ENCODE peak calls at places on chromosomes 6 and 20, in eight cellular contexts. F, G, S, B, D, Q, R and Y are unnamed samples. For H3K36me3, the result is how much of the 10 kb centered on the place peaks cover.

GRCh38 chr20:46283426-46283825 is 24.9 kb downstream of the CDH22 start:
- DNase-seq in G (no peak), B (no peak), S (no peak), F (no peak), R (no peak), Q (no peak), D (no peak), Y (peak)

GRCh38 chr6:69732045-69732444 is 64.8 kb downstream of the LMBRD1 start:
- DNase-seq in G (no peak), B (no peak), R (no peak), S (no peak), D (no peak), F (no peak), Q (no peak), Y (no peak)

GRCh38 chr6:4672772-4673171 is 103.4 kb upstream of the CDYL start:
- DNase-seq in S (peak), F (no peak), D (no peak), G (no peak), B (no peak), Q (no peak), R (no peak), Y (peak)

GRCh38 chr20:59777814-59778575 is 155.4 kb downstream of the SYCP2 start:
- DNase-seq in Q (peak), R (no peak), D (peak), G (no peak), S (no peak), F (no peak), B (no peak), Y (no peak)

GRCh38 chr6:3208096-3208774 is 19.2 kb downstream of the TUBB2B start:
- DNase-seq in S (peak), R (no peak), Q (no peak), D (no peak), G (no peak), F (no peak), B (no peak), Y (peak)

GRCh38 chr6:41469951-41470340 is 76.2 kb upstream of the FOXP4 start:
- DNase-seq in G (peak), R (no peak), B (no peak), Q (peak), D (peak), F (no peak), S (peak), Y (no peak)

GRCh38 chr6:84897874-84898635 is 133.7 kb upstream of the TBX18 start:
- DNase-seq in S (peak), R (no peak), Q (no peak), B (no peak), G (no peak), D (no peak), F (no peak), Y (peak)

GRCh38 chr20:10501377-10501776 is 66.3 kb downstream of the SLX4IP start:
- DNase-seq in R (no peak), G (peak), B (peak), Q (no peak), F (no peak), D (no peak), S (no peak), Y (no peak)

GRCh38 chr6:158969148-158969547 is 30.9 kb downstream of the RSPH3 start:
- DNase-seq in B (no peak), F (no peak), D (no peak), R (no peak), Q (no peak), S (peak), G (no peak), Y (no peak)

GRCh38 chr6:31355540-31355988 is 1.4 kb downstream of the HLA-B start:
- DNase-seq in D (no peak), G (no peak), Q (no peak), S (peak), B (peak), R (peak), F (no peak), Y (no peak)

GRCh38 chr6:126786262-126786661 is 332.2 kb upstream of the RSPO3 start:
- DNase-seq in F (no peak), Q (no peak), D (no peak), B (no peak), S (no peak), G (no peak), R (no peak), Y (no peak)

GRCh38 chr6:164700497-164700896 is 608.9 kb downstream of the C6orf118 start:
- DNase-seq in S (no peak), G (no peak), F (no peak), B (no peak), R (no peak), Q (no peak), D (no peak), Y (no peak)

GRCh38 chr6:170443151-170443662 is 109.9 kb downstream of the PSMB1 start:
- DNase-seq in F (no peak), S (no peak), G (no peak), B (no peak), R (no peak), D (peak), Q (peak), Y (no peak)

DNA sequence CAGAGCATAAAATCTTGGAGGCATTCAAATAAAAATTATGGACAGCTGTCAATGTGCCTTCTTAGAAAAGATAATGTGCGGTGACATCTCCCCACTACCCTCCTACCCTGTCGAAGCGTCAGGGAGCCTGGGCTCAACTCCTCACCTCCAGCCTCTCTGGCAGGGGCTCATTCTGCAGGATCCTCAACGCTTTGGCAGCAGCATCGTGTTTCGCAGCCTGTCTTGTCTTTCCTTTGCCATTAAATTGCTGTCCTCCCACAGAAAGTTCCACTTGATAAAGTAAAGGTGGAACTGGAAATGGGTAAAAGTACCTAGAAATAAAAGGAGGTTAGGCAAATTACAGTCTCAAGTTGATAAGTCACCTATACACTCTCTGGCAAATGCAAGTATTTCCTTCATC is 36.7 kb downstream of the STAU1 start:
- DNase-seq in F (no peak), B (no peak), Q (no peak), D (no peak), R (no peak), G (no peak), S (no peak), Y (no peak)
- H3K36me3 ChIP-seq in F (under half), B (under half), Q (half or more), D (under half), R (under half), G (under half), S (half or more), Y (under half)

DNA sequence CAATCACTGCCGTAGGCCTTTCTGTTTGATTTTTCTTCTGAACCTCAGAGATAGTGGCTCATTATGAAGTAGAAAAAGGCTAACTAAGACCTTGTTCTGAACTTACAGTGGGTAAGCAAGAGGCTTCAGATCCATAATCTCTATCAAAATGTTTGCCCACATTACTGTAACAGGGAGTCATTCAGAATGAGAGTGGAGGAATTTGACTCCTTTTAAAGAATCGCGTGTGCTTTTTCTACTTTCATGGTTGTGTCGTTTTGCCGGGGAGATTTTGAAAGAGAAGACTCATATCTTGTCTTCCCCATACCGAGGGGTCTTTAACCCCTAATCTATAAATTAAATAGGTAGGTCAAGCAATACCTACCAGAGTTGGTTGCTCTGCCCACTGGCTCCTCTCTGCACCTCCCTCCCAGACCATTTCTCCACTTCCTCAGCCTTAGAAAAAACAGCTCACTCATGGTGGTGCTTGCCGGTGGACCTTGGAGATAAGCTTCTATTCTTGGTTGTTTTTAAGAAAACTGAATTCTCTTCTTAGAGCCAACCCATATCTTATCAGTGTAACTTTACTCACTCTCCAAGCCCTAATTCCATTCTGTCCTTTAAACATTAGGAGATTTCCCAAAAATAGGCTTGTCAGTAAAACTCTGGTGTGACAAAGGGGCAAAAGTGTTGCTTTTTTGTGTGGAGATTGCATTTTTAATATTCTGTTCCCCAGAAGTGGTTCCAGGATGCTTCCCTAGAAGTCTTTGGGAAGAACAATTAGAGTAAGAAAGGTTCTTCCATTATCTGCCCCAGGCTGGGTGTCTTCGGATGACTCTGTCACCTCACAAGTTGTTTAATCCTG is 56.6 kb downstream of the E2F3 start:
- DNase-seq in F (no peak), D (no peak), Q (no peak), S (no peak), B (no peak), R (no peak), G (no peak), Y (no peak)
- H3K36me3 ChIP-seq in F (under half), D (under half), Q (under half), S (under half), B (under half), R (under half), G (under half), Y (under half)

DNA sequence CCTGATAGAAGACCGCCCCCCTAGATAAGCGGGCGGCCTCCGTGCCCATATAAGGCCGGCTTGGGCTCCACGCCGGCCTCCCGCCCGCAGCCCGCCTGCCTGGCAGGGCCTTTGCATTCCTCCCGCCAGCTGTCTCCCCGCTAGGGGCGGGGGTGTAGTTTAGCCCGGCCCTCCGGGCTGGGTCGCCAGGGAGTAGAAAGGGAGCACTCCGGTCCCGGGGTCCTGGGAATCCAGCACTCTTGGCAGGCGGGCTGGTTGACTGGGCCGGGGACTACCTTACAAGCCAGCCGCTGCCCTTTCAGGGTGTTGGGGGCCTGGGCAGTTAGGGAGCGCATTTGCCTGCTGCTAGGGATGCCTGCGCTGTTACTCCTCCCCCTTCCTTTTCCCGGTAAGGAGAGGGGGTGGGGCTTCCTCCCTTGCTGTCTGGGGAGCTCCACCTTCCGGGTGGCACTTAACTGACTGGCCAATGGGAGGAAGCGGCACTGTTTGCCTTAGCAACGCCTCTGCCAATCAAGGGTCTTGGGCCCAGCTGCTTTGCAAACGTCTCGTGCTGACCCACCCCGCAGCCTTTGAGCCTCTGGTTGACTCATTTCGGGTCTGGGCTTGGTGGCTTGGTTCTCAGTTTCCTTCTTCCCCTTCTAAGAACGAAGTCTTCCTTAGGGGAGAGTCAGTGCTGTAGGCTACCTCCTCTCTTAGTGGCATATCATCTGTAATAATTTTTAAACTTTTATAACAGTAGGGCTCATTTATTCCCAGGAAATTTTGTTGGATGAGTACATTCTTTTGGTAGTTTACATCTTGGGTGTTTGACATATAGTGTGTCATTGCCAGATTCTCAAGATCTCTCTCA is 3.4 kb downstream of the SRF start:
- DNase-seq in G (peak), R (peak), F (peak), B (peak), Q (peak), D (peak), S (peak), Y (peak)
- H3K36me3 ChIP-seq in G (under half), R (under half), F (under half), B (under half), Q (under half), D (under half), S (under half), Y (under half)

GRCh38 chr20:31551163-31551562 is 36.9 kb downstream of the HM13 start:
- DNase-seq in G (no peak), Q (no peak), S (no peak), F (no peak), R (no peak), B (no peak), D (no peak), Y (no peak)
- H3K36me3 ChIP-seq in G (under half), Q (half or more), S (half or more), F (under half), R (under half), B (under half), D (under half), Y (half or more)

DNA sequence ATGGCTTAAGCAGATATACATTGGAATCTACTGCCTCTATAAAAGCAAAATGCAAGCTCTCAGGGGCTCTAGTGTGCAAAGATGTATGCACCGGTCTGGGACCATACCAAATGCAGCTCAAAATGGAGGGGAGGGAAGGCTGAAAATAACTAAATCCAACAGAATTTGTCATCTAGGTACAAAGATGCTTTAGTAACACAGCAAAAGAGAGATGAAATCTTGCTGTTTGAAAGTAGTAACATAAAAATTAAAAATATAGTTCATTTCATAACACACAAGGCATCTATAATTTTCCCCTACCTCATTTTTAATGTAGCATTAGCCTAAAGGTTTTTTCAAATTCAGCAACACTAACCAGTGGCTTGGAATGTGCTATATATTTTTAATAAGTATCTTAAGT is 76.9 kb downstream of the DTNBP1 start:
- DNase-seq in F (no peak), S (no peak), B (no peak), Q (no peak), D (no peak), R (no peak), G (no peak), Y (no peak)
- H3K36me3 ChIP-seq in F (under half), S (under half), B (under half), Q (under half), D (under half), R (under half), G (under half), Y (under half)

GRCh38 chr6:124273701-124274100 is 470.0 kb downstream of the NKAIN2 start:
- DNase-seq in F (no peak), Q (no peak), G (no peak), R (no peak), S (no peak), B (no peak), D (no peak), Y (no peak)
- H3K36me3 ChIP-seq in F (under half), Q (under half), G (under half), R (under half), S (under half), B (under half), D (under half), Y (under half)

GRCh38 chr20:62244644-62245108 is 6.4 kb downstream of the OSBPL2 start:
- DNase-seq in R (no peak), Q (peak), B (no peak), D (no peak), F (no peak), G (no peak), S (no peak), Y (no peak)
- H3K36me3 ChIP-seq in R (under half), Q (under half), B (under half), D (under half), F (under half), G (under half), S (under half), Y (under half)

DNA sequence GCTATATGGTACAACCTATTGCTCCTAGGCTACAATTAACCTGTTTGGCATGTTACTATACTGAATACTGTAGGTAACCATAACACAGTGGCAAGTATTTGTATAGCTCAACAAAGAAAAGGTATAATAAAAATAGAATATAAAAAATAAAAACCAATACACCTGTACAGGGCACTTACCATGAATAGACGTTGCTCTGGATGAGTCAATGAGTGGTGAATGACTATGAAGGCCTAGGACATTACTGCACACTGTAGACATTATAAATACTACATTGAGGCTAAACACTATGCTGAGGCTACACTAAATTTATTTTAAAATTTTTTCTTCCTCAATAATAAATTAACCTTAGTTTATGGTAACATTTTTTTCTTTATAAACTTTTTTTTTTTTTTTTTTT is 18.6 kb downstream of the ELOVL5 start:
- DNase-seq in F (no peak), Q (no peak), D (no peak), R (no peak), B (no peak), G (no peak), S (no peak), Y (no peak)
- H3K36me3 ChIP-seq in F (under half), Q (under half), D (under half), R (under half), B (under half), G (under half), S (under half), Y (under half)

DNA sequence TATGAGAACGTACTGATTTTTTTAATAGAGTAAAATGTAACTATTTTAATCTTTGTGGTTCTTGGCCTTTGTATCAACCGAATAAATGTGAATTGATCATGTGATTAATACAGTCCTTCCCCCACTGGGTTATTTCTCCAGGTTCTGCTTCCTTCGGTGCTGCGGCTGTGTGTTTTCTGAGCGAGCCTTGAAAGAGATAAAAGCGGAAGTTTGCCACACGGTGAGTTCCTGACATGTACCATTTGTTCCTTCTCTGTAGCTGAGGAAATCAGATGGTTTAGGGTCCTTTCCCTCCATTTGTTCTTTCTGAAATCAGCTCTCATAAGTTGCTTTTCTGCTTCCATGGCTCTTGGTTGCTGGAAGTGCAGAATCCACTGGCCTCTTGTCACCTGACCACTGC is 15.5 kb downstream of the RTF2 start:
- DNase-seq in S (no peak), G (no peak), B (no peak), Q (no peak), D (no peak), F (no peak), R (no peak), Y (no peak)
- H3K36me3 ChIP-seq in S (half or more), G (under half), B (under half), Q (half or more), D (under half), F (under half), R (under half), Y (half or more)

GRCh38 chr6:32845381-32845884 is 1.6 kb upstream of the PSMB8 start:
- DNase-seq in B (peak), G (no peak), S (no peak), F (no peak), Q (no peak), D (peak), R (peak), Y (peak)
- H3K36me3 ChIP-seq in B (half or more), G (under half), S (half or more), F (under half), Q (half or more), D (under half), R (under half), Y (under half)